ENCODE peak calls at places on chromosomes 1 and 21, in five cellular contexts. One of them, this sample, is unnamed. For H3K4me1 and H3K36me3, the result is how much of the 10 kb centered on the place peaks cover.

GRCh38 chr1:228849011-228849541 is 113.8 kb downstream of the RHOU start:
- DNase-seq in aorta: no peak
- DNase-seq in HAP-1: no peak
- DNase-seq in cardiac muscle cell: no peak
- DNase-seq in mesendoderm: peak
- DNase-seq in this sample: no peak

GRCh38 chr1:27574871-27575831 is 28.8 kb downstream of the AHDC1 start:
- DNase-seq in mesendoderm: peak
- DNase-seq in HAP-1: no peak
- DNase-seq in cardiac muscle cell: peak
- DNase-seq in aorta: peak
- DNase-seq in this sample: peak

GRCh38 chr1:231924183-231924582 is 297.6 kb downstream of the DISC1 start:
- DNase-seq in HAP-1: no peak
- DNase-seq in cardiac muscle cell: peak
- DNase-seq in mesendoderm: no peak
- DNase-seq in aorta: no peak
- DNase-seq in this sample: no peak

GRCh38 chr21:37463083-37463780 is 96.7 kb downstream of the DYRK1A start:
- DNase-seq in mesendoderm: peak
- DNase-seq in aorta: no peak
- DNase-seq in HAP-1: peak
- DNase-seq in cardiac muscle cell: peak
- DNase-seq in this sample: peak

GRCh38 chr1:105087496-105087895 is 1337.8 kb downstream of the AMY1C start:
- DNase-seq in HAP-1: no peak
- DNase-seq in mesendoderm: no peak
- DNase-seq in aorta: no peak
- DNase-seq in cardiac muscle cell: no peak
- DNase-seq in this sample: no peak

GRCh38 chr1:33697816-33698215 is 166.1 kb upstream of the HMGB4 start:
- DNase-seq in HAP-1: no peak
- DNase-seq in mesendoderm: no peak
- DNase-seq in aorta: no peak
- DNase-seq in cardiac muscle cell: no peak
- DNase-seq in this sample: no peak

GRCh38 chr1:41003127-41003639 is 18.3 kb downstream of the SLFNL1 start:
- DNase-seq in aorta: no peak
- DNase-seq in mesendoderm: no peak
- DNase-seq in HAP-1: no peak
- DNase-seq in cardiac muscle cell: no peak
- DNase-seq in this sample: no peak

GRCh38 chr1:100847481-100847880 is 47.2 kb downstream of the EXTL2 start:
- DNase-seq in HAP-1: no peak
- DNase-seq in mesendoderm: no peak
- DNase-seq in aorta: no peak
- DNase-seq in cardiac muscle cell: peak
- DNase-seq in this sample: no peak

GRCh38 chr1:196309386-196309785 is 298.9 kb downstream of the KCNT2 start:
- DNase-seq in mesendoderm: no peak
- DNase-seq in cardiac muscle cell: peak
- DNase-seq in HAP-1: no peak
- DNase-seq in aorta: no peak
- DNase-seq in this sample: no peak

GRCh38 chr1:156811171-156811570 is 5.5 kb downstream of the SH2D2A start:
- DNase-seq in cardiac muscle cell: peak
- DNase-seq in aorta: no peak
- DNase-seq in mesendoderm: no peak
- DNase-seq in HAP-1: no peak
- DNase-seq in this sample: no peak

GRCh38 chr1:53835491-53835890 is 2.6 kb downstream of the NDC1 start:
- DNase-seq in aorta: no peak
- DNase-seq in mesendoderm: no peak
- DNase-seq in HAP-1: no peak
- DNase-seq in cardiac muscle cell: no peak
- DNase-seq in this sample: no peak

GRCh38 chr1:205382561-205382960 is 25.8 kb upstream of the KLHDC8A start:
- DNase-seq in aorta: no peak
- DNase-seq in cardiac muscle cell: no peak
- DNase-seq in HAP-1: no peak
- DNase-seq in mesendoderm: no peak
- DNase-seq in this sample: no peak

GRCh38 chr1:93591291-93591832 is 90.3 kb downstream of the BCAR3 start:
- DNase-seq in HAP-1: no peak
- DNase-seq in aorta: no peak
- DNase-seq in mesendoderm: no peak
- DNase-seq in cardiac muscle cell: no peak
- DNase-seq in this sample: no peak

GRCh38 chr1:61967750-61968149 is 225.5 kb downstream of the PATJ start:
- DNase-seq in aorta: no peak
- DNase-seq in cardiac muscle cell: no peak
- DNase-seq in mesendoderm: peak
- DNase-seq in HAP-1: no peak
- DNase-seq in this sample: no peak

GRCh38 chr1:12604114-12604874 is 13.7 kb downstream of the DHRS3 start:
- DNase-seq in cardiac muscle cell: peak
- DNase-seq in mesendoderm: peak
- DNase-seq in aorta: no peak
- DNase-seq in HAP-1: no peak
- DNase-seq in this sample: peak

GRCh38 chr1:45924736-45925135 is 121.3 kb downstream of the MAST2 start:
- DNase-seq in aorta: no peak
- DNase-seq in mesendoderm: peak
- DNase-seq in HAP-1: no peak
- DNase-seq in cardiac muscle cell: peak
- DNase-seq in this sample: peak

GRCh38 chr1:10495942-10496341 is 21.2 kb downstream of the PEX14 start:
- DNase-seq in mesendoderm: no peak
- DNase-seq in HAP-1: no peak
- DNase-seq in cardiac muscle cell: no peak
- DNase-seq in aorta: peak
- DNase-seq in this sample: no peak

GRCh38 chr1:4830756-4831155 is 176.3 kb downstream of the AJAP1 start:
- DNase-seq in mesendoderm: no peak
- DNase-seq in aorta: no peak
- DNase-seq in cardiac muscle cell: no peak
- DNase-seq in HAP-1: no peak
- DNase-seq in this sample: no peak

GRCh38 chr1:245671966-245672767 is 517.4 kb downstream of the KIF26B start:
- DNase-seq in cardiac muscle cell: no peak
- DNase-seq in HAP-1: no peak
- DNase-seq in mesendoderm: no peak
- DNase-seq in aorta: no peak
- DNase-seq in this sample: no peak

GRCh38 chr1:248404024-248404423 is 1.2 kb downstream of the OR2T1 start:
- DNase-seq in cardiac muscle cell: no peak
- DNase-seq in mesendoderm: peak
- DNase-seq in aorta: no peak
- DNase-seq in HAP-1: no peak
- DNase-seq in this sample: no peak

GRCh38 chr1:86259390-86259789 is 102.8 kb upstream of the COL24A1 start:
- DNase-seq in cardiac muscle cell: peak
- DNase-seq in mesendoderm: peak
- DNase-seq in aorta: no peak
- DNase-seq in HAP-1: no peak
- DNase-seq in this sample: no peak
- H3K4me1 ChIP-seq in cardiac muscle cell: under half
- H3K4me1 ChIP-seq in mesendoderm: under half
- H3K4me1 ChIP-seq in aorta: under half
- H3K4me1 ChIP-seq in HAP-1: under half
- H3K4me1 ChIP-seq in this sample: under half

GRCh38 chr21:26112127-26112742 is 58.3 kb downstream of the APP start:
- DNase-seq in HAP-1: no peak
- DNase-seq in mesendoderm: no peak
- DNase-seq in cardiac muscle cell: no peak
- DNase-seq in aorta: no peak
- DNase-seq in this sample: no peak
- H3K36me3 ChIP-seq in HAP-1: under half
- H3K36me3 ChIP-seq in mesendoderm: under half
- H3K36me3 ChIP-seq in cardiac muscle cell: under half
- H3K36me3 ChIP-seq in aorta: under half
- H3K36me3 ChIP-seq in this sample: under half

GRCh38 chr1:31701137-31701736 is 2.6 kb downstream of the COL16A1 start:
- DNase-seq in HAP-1: peak
- DNase-seq in aorta: peak
- DNase-seq in mesendoderm: peak
- DNase-seq in cardiac muscle cell: peak
- DNase-seq in this sample: peak

GRCh38 chr1:31702836-31703404 is 897 bp downstream of the COL16A1 start:
- DNase-seq in aorta: no peak
- DNase-seq in HAP-1: no peak
- DNase-seq in mesendoderm: no peak
- DNase-seq in cardiac muscle cell: no peak
- DNase-seq in this sample: no peak

GRCh38 chr1:31699341-31699891 is 4.4 kb downstream of the COL16A1 start:
- DNase-seq in cardiac muscle cell: no peak
- DNase-seq in aorta: no peak
- DNase-seq in mesendoderm: no peak
- DNase-seq in HAP-1: no peak
- DNase-seq in this sample: no peak

GRCh38 chr1:31703431-31704260 is at the start of gene COL16A1:
- DNase-seq in HAP-1: no peak
- DNase-seq in aorta: peak
- DNase-seq in mesendoderm: peak
- DNase-seq in cardiac muscle cell: peak
- DNase-seq in this sample: no peak

DNA sequence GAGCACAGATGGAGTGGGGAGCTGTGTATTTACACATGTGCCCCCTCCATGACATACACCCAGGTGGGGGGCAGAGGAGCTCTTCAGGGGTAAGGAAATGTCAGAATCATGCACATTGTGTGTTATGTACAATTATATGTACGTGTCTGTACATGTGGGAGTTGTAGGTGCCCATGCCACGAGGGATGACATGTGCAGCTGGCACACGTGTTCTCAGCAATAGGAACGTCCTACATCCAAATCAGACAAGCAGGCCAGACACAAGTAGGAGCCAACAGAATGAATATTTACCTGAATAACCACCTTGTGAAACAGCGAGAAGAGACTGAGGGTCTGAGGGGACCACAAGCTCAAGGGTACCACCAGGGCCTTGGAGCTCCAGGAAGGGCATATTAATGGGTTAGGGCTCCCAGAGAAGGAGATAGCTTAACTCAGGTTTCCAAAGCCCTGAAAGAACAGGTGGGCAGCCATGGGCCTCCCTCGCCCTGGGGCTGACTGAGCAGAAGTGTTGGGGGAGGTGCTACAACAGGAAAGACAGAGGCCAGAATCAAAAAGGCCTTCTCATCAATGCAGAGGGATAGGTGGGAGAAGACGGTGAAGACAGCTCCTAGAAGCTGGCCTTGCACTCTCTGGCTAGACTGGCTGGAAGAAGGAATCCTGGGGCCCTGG is 3.2 kb downstream of the COL16A1 start:
- DNase-seq in aorta: no peak
- DNase-seq in mesendoderm: no peak
- DNase-seq in HAP-1: no peak
- DNase-seq in cardiac muscle cell: no peak
- DNase-seq in this sample: no peak
- H3K4me1 ChIP-seq in aorta: under half
- H3K4me1 ChIP-seq in mesendoderm: under half
- H3K4me1 ChIP-seq in HAP-1: under half
- H3K4me1 ChIP-seq in cardiac muscle cell: under half
- H3K4me1 ChIP-seq in this sample: under half

DNA sequence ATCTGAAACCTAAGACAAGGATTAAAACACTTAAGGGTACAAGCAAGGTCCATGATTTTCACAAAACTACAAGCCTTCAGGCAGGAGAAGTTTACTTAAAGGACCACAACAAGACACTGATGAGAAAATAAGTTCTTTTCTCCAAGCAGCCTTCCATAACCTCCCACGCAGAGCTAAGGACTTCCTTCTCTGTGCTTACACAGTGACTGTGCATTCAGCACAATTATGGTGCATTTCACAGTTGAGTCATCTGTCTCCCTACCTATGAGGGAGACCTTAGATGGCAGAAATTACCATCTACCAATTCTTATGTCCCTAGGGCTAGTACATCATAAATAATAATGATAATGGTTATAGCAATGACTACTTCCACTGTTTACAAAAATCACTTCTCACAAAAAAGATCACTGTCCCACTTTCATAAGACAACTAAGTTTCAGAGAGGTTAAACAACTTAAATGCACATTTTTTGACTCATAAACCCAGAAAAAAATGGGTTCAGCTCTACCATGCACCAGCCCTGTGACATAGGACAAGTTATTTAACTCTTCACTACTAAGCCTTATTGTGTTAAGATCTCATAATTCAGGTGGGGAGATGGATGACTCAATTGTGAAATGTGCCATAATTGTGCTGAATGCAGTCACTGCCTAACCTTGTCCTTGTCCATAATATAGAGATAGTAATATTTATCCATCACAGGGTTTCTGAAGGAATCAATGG is 45.3 kb downstream of the TARBP1 start:
- DNase-seq in aorta: no peak
- DNase-seq in cardiac muscle cell: peak
- DNase-seq in HAP-1: no peak
- DNase-seq in mesendoderm: no peak
- DNase-seq in this sample: no peak
- H3K36me3 ChIP-seq in aorta: under half
- H3K36me3 ChIP-seq in cardiac muscle cell: under half
- H3K36me3 ChIP-seq in HAP-1: under half
- H3K36me3 ChIP-seq in mesendoderm: under half
- H3K36me3 ChIP-seq in this sample: under half

GRCh38 chr1:223714849-223715709 is 2.7 kb downstream of the CAPN2 start:
- DNase-seq in aorta: no peak
- DNase-seq in cardiac muscle cell: peak
- DNase-seq in mesendoderm: peak
- DNase-seq in HAP-1: peak
- DNase-seq in this sample: peak
- H3K4me1 ChIP-seq in aorta: under half
- H3K4me1 ChIP-seq in cardiac muscle cell: under half
- H3K4me1 ChIP-seq in mesendoderm: under half
- H3K4me1 ChIP-seq in HAP-1: under half
- H3K4me1 ChIP-seq in this sample: half or more

DNA sequence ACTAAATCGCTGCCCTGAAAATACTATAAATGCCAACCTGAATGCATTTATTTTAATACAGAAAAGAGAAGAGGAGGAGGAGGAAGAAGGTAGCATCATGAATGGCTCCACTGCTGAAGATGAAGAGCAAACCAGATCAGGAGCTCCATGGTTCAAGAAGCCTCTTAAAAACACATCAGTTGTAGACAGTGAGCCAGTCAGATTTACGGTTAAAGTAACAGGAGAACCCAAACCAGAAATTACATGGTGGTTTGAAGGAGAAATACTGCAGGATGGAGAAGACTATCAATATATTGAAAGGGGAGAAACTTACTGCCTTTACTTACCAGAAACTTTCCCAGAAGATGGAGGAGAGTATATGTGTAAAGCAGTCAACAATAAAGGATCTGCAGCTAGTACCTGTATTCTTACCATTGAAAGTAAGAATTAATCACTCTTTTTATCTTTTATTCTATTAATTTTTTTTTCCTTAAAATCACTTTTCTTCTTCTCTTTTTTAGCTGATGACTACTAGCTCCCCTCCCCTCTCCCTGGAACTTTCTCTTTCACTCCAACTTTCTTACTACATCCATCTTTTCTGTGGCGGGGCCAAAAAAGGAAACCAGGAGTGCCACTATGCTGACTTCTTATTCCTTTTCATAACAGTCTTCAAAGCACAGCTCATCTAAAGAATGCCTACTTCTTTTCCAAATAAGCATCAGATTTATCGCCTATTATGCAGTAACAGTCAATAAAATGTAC is 36.3 kb downstream of the FUBP1 start:
- DNase-seq in aorta: no peak
- DNase-seq in mesendoderm: no peak
- DNase-seq in cardiac muscle cell: no peak
- DNase-seq in HAP-1: no peak
- DNase-seq in this sample: no peak
- H3K36me3 ChIP-seq in aorta: under half
- H3K36me3 ChIP-seq in mesendoderm: under half
- H3K36me3 ChIP-seq in cardiac muscle cell: half or more
- H3K36me3 ChIP-seq in HAP-1: under half
- H3K36me3 ChIP-seq in this sample: under half